ENCODE peak calls at places on chromosome 20, in ten cellular contexts. J, R, X, C, O, Z, U, A, P and Y are unnamed samples.

GRCh38 chr20:50588034-50588736 is 78.0 kb downstream of the PTPN1 start:
- DNase-seq in R (peak; percentile 38), C (peak; percentile 91), U (peak; percentile 63), J (peak; percentile 79), O (peak; percentile 82), X (peak; percentile 68), Z (peak; percentile 58), P (peak; percentile 71), A (peak; percentile 61), Y (peak; percentile 64)

GRCh38 chr20:41371361-41371760 is 4.7 kb upstream of the EMILIN3 start:
- DNase-seq in C (no peak), X (no peak), U (no peak), J (no peak), O (no peak), P (no peak), Z (no peak), R (no peak), A (no peak), Y (no peak)

GRCh38 chr20:7993238-7993637 is 26.3 kb downstream of the TMX4 start:
- DNase-seq in Z (no peak), X (no peak), R (no peak), J (no peak), A (no peak), P (no peak), O (no peak), C (no peak), U (no peak), Y (no peak)

GRCh38 chr20:52210037-52210990 is 18.7 kb upstream of the ZFP64 start:
- DNase-seq in P (no peak), O (no peak), A (no peak), Z (no peak), C (no peak), U (no peak), X (no peak), J (no peak), R (no peak), Y (no peak)

GRCh38 chr20:45174434-45175364 is at the start of gene PI3:
- DNase-seq in R (no peak), Z (no peak), X (peak; percentile 27), P (peak; percentile 100), A (no peak), C (peak; percentile 81), U (no peak), J (no peak), O (peak; percentile 78), Y (no peak)

GRCh38 chr20:37956099-37956498 is 53.2 kb downstream of the VSTM2L start:
- DNase-seq in Z (peak; percentile 35), P (no peak), A (peak; percentile 39), R (no peak), J (no peak), X (no peak), C (no peak), O (peak; percentile 17), U (no peak), Y (no peak)

GRCh38 chr20:59804347-59804746 is 129.1 kb downstream of the SYCP2 start:
- DNase-seq in O (no peak), X (no peak), A (no peak), P (peak; percentile 17), Z (no peak), U (no peak), C (no peak), R (no peak), J (no peak), Y (no peak)

GRCh38 chr20:64114356-64114971 is 7.1 kb upstream of the NPBWR2 start:
- DNase-seq in O (no peak), Z (no peak), X (no peak), C (peak; percentile 56), J (no peak), A (no peak), P (peak; percentile 82), R (no peak), U (peak; percentile 12), Y (peak; percentile 52)

GRCh38 chr20:23349338-23350006 is 1.1 kb upstream of the NXT1 start:
- DNase-seq in C (no peak), Z (no peak), X (no peak), O (peak; percentile 32), J (no peak), R (no peak), P (no peak), U (no peak), A (no peak), Y (no peak)

GRCh38 chr20:23344336-23344735 is 6.3 kb upstream of the NXT1 start:
- DNase-seq in A (no peak), O (no peak), J (no peak), R (no peak), U (no peak), C (no peak), Z (no peak), P (no peak), X (no peak), Y (no peak)

GRCh38 chr20:23350855-23351838 is 556 bp downstream of the NXT1 start:
- DNase-seq in O (peak; percentile 70), J (peak; percentile 61), X (peak; percentile 38), C (peak; percentile 79), R (peak; percentile 27), Z (peak; percentile 45), A (peak; percentile 29), P (no peak), U (peak; percentile 49), Y (peak; percentile 65)

GRCh38 chr20:23347791-23348190 is 2.8 kb upstream of the NXT1 start:
- DNase-seq in P (no peak), A (no peak), J (no peak), U (no peak), Z (no peak), R (no peak), X (no peak), O (no peak), C (no peak), Y (no peak)

DNA sequence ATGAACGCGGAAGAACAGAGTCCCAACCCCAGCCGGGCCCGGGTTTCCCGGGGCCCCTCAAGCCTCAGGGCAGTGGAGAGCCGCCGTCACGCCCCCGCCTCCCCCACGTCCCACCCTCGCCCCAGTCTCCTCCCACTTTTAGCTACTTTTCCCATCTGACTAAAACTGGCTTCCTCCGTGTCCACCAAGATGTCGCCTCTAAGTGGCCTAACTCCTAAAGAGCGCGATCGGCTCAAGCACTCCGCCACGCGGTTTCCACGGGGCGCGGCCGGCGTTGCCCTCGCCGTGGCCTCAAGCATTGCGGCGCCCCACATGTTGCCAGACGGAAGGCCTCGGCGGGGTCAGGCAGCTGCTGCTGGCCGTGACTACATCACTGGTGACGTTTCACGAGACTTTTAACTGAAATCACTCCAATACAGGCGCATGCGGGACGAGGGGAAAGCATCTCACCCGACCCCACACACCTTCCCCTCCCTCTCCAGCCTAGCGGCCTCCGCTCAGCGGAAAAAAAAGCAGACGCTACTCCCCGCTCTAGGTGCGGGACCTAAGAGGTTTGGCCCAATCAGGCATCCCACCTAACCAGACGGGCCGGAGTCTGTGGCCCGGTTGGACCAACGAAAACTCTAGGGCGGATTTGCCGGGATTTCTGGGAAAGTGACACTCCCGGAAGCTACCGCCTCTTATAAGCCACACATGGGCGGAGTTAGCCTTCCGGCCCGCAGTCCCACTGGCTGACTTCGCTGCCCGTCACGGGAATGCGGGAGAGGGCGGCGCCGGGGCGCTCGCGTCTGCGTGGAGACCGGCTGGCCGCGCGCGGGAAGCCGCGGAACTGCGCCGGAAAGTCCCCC is at the start of gene NXT1:
- DNase-seq in R (peak; percentile 90), A (peak; percentile 98), U (peak; percentile 98), C (peak; percentile 97), O (peak; percentile 98), P (peak; percentile 97), J (peak; percentile 96), Z (peak; percentile 99), X (peak; percentile 98), Y (peak; percentile 96)
- TF ChIP-seq CTCF in R (no peak), A (no peak), U (peak; percentile 19), C (peak; percentile 15), O (peak; percentile 22), P (peak; percentile 66), J (no peak), Z (no peak), X (no peak), Y (no peak)

GRCh38 chr20:9514461-9515210 is at the start of gene LAMP5:
- DNase-seq in O (no peak), P (peak; percentile 61), C (no peak), J (peak; percentile 23), R (no peak), X (peak; percentile 11), Z (peak; percentile 29), U (no peak), A (no peak), Y (no peak)
- H3K4me3 ChIP-seq in O (no peak within 1 kb of the TSS), P (no peak within 1 kb of the TSS), C (peak within 1 kb of the TSS; percentile 26), J (no peak within 1 kb of the TSS), R (peak within 1 kb of the TSS; percentile 6), X (no peak within 1 kb of the TSS), Z (no peak within 1 kb of the TSS), U (peak within 1 kb of the TSS; percentile 28), A (peak within 1 kb of the TSS; percentile 7), Y (no peak within 1 kb of the TSS)

DNA sequence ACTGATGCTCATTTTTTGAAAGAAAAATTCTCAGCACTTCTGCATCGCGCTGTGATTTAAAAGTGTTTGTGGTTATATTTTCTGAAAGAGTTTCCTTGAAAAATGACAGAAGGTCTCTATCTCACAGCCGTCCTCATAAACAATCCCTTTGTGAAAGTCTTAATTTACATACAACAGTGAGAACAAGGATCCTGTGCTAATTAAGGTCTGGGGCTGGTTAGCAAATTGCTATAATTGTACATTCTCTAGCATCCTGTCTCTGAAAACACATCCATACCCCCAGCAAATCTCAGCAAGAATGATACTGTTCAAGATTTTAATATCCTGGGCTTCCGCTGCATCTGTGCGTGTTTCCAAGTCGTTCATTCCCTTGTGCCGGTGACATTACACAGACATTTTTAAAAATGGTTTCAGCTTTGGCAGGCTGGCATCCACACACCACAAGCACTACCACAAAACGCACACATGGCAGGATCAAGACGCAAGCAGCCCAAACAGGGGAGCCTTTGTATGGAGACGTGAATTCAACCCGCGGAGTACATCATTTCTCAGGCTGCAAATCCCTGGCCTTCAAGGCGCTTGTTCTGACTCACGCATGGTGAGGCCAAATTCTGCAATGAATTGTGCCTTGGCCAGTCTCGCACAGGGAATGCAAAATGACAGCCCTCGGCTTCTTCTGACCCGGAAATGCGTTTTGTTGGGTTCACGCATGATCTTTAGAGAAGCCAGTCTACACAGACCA is 20.3 kb downstream of the ZMYND8 start:
- DNase-seq in P (no peak), Z (peak; percentile 87), A (no peak), U (no peak), X (no peak), O (no peak), R (no peak), J (peak; percentile 8), C (no peak), Y (no peak)
- H3K27ac ChIP-seq in P (peak overlapping the region; percentile 100), Z (peak overlapping the region; percentile 89), A (peak overlapping the region; percentile 87), U (peak overlapping the region; percentile 69), X (peak overlapping the region; percentile 25), O (peak overlapping the region; percentile 70), R (peak overlapping the region; percentile 74), J (peak overlapping the region; percentile 32), C (peak overlapping the region; percentile 81), Y (peak overlapping the region; percentile 56)

GRCh38 chr20:36584018-36584481 is 10.7 kb downstream of the TGIF2 start:
- DNase-seq in O (no peak), X (no peak), U (no peak), C (no peak), P (no peak), J (no peak), Z (no peak), A (no peak), R (no peak), Y (no peak)

GRCh38 chr20:36579996-36580545 is 6.7 kb downstream of the TGIF2 start:
- DNase-seq in A (no peak), R (no peak), P (no peak), J (no peak), X (no peak), Z (peak; percentile 77), U (no peak), O (no peak), C (no peak), Y (no peak)

GRCh38 chr20:36582821-36583220 is 9.4 kb downstream of the TGIF2 start:
- DNase-seq in J (no peak), X (no peak), P (no peak), U (no peak), C (no peak), R (no peak), Z (no peak), O (no peak), A (no peak), Y (no peak)

GRCh38 chr20:36585410-36586125 is 12.2 kb downstream of the TGIF2 start:
- DNase-seq in X (no peak), U (no peak), O (no peak), J (no peak), Z (peak; percentile 20), A (no peak), C (no peak), R (no peak), P (peak; percentile 93), Y (no peak)

GRCh38 chr20:36582322-36582721 is 8.9 kb downstream of the TGIF2 start:
- DNase-seq in J (no peak), P (no peak), C (no peak), R (no peak), U (no peak), Z (no peak), A (no peak), X (no peak), O (no peak), Y (no peak)
- TF ChIP-seq CTCF in J (no peak), P (no peak), C (no peak), R (no peak), U (no peak), Z (no peak), A (no peak), X (no peak), O (no peak), Y (no peak)